ENCODE peak calls at places on chromosomes 3 and 15, in nine cellular contexts. P, Y, A, C, F, I, X, O and E are unnamed samples.

GRCh38 chr3:11651900-11652299 is 8.2 kb upstream of the VGLL4 start:
- DNase-seq in P (no peak), Y (peak; percentile 33), A (peak; percentile 62), C (no peak), F (peak; percentile 29), I (no peak), X (peak; percentile 36), O (no peak), E (no peak)

GRCh38 chr15:62240697-62241096 is 75.6 kb upstream of the C2CD4B start:
- DNase-seq in P (no peak), Y (no peak), A (no peak), C (no peak), F (no peak), I (no peak), X (no peak), O (no peak), E (no peak)

GRCh38 chr3:59653405-59654119 is 603.7 kb upstream of the CFAP20DC start:
- DNase-seq in P (no peak), Y (no peak), A (no peak), C (no peak), F (no peak), I (no peak), X (no peak), O (no peak), E (no peak)

GRCh38 chr3:10907262-10907661 is 85.3 kb upstream of the SLC6A1 start:
- DNase-seq in P (no peak), Y (no peak), A (no peak), C (no peak), F (no peak), I (no peak), X (no peak), O (no peak), E (no peak)

GRCh38 chr3:36729204-36730056 is 34.9 kb downstream of the DCLK3 start:
- DNase-seq in P (no peak), Y (peak; percentile 62), A (peak; percentile 69), C (no peak), F (peak; percentile 32), I (peak; percentile 40), X (peak; percentile 63), O (peak; percentile 2), E (no peak)

GRCh38 chr3:188943591-188943990 is 228.2 kb upstream of the TPRG1 start:
- DNase-seq in P (no peak), Y (no peak), A (no peak), C (no peak), F (no peak), I (no peak), X (no peak), O (no peak), E (no peak)

GRCh38 chr3:10142707-10143560 is 1.4 kb downstream of the VHL start:
- DNase-seq in P (no peak), Y (peak; percentile 28), A (no peak), C (peak; percentile 9), F (peak; percentile 60), I (no peak), X (peak; percentile 26), O (no peak), E (no peak)

GRCh38 chr15:49242820-49243219 is 72.8 kb downstream of the GALK2 start:
- DNase-seq in P (no peak), Y (no peak), A (no peak), C (no peak), F (no peak), I (no peak), X (no peak), O (no peak), E (no peak)

GRCh38 chr3:136385457-136385856 is 135.3 kb downstream of the PCCB start:
- DNase-seq in P (no peak), Y (no peak), A (no peak), C (no peak), F (no peak), I (no peak), X (no peak), O (no peak), E (no peak)

GRCh38 chr15:77419050-77419835 is 661 bp downstream of the PEAK1 start:
- DNase-seq in P (peak; percentile 56), Y (peak; percentile 18), A (peak; percentile 47), C (peak; percentile 43), F (no peak), I (no peak), X (peak; percentile 21), O (no peak), E (peak; percentile 35)

GRCh38 chr15:49225572-49226281 is 55.7 kb downstream of the GALK2 start:
- DNase-seq in P (no peak), Y (peak; percentile 1), A (peak; percentile 72), C (no peak), F (no peak), I (no peak), X (no peak), O (no peak), E (peak; percentile 18)

GRCh38 chr15:60918234-60918964 is 310.7 kb downstream of the RORA start:
- DNase-seq in P (no peak), Y (no peak), A (no peak), C (no peak), F (no peak), I (no peak), X (no peak), O (no peak), E (no peak)

GRCh38 chr15:49827311-49827710 is 206.5 kb downstream of the DTWD1 start:
- DNase-seq in P (no peak), Y (no peak), A (no peak), C (no peak), F (no peak), I (no peak), X (no peak), O (no peak), E (no peak)

GRCh38 chr3:131216340-131216739 is 165.2 kb upstream of the NUDT16 start:
- DNase-seq in P (no peak), Y (no peak), A (peak; percentile 37), C (no peak), F (no peak), I (no peak), X (no peak), O (no peak), E (no peak)

GRCh38 chr3:195247863-195248189 is 23.1 kb downstream of the XXYLT1 start:
- DNase-seq in P (no peak), Y (no peak), A (no peak), C (no peak), F (no peak), I (no peak), X (no peak), O (no peak), E (no peak)

GRCh38 chr3:10496121-10496863 is 9.1 kb downstream of the ATP2B2 start:
- DNase-seq in P (no peak), Y (no peak), A (no peak), C (no peak), F (no peak), I (no peak), X (no peak), O (no peak), E (no peak)

GRCh38 chr3:13711911-13712650 is 163.2 kb downstream of the FBLN2 start:
- DNase-seq in P (no peak), Y (no peak), A (no peak), C (no peak), F (no peak), I (no peak), X (no peak), O (no peak), E (no peak)

GRCh38 chr15:59247364-59247763 is 40.7 kb downstream of the LDHAL6B start:
- DNase-seq in P (no peak), Y (peak; percentile 63), A (peak; percentile 72), C (peak; percentile 29), F (no peak), I (peak; percentile 56), X (no peak), O (peak; percentile 38), E (peak; percentile 51)

GRCh38 chr3:171169443-171169842 is 142.9 kb upstream of the SLC2A2 start:
- DNase-seq in P (no peak), Y (no peak), A (no peak), C (no peak), F (no peak), I (no peak), X (no peak), O (no peak), E (no peak)

GRCh38 chr15:79257454-79257853 is 25.1 kb upstream of the ANKRD34C start:
- DNase-seq in P (no peak), Y (no peak), A (peak; percentile 18), C (no peak), F (no peak), I (no peak), X (no peak), O (no peak), E (no peak)

GRCh38 chr3:129651316-129652202 is 45.1 kb upstream of the PLXND1 start:
- DNase-seq in P (no peak), Y (peak; percentile 60), A (peak; percentile 97), C (no peak), F (no peak), I (no peak), X (peak; percentile 38), O (no peak), E (no peak)

GRCh38 chr15:48395532-48396011 is 64.3 kb downstream of the DUT start:
- DNase-seq in P (peak; percentile 81), Y (no peak), A (peak; percentile 53), C (no peak), F (no peak), I (no peak), X (no peak), O (no peak), E (no peak)